ENCODE peak calls at places on chromosomes 11 and 22, in ten cellular contexts. C is GM23248, K is heart left ventricle, U is ovary, W is colonic mucosa, I is HCT116, H is testis, S is tibial nerve, G is AG04450, J is psoas muscle. V is an unnamed sample.

GRCh38 chr22:39234867-39235687 is 9.7 kb downstream of the PDGFB start:
- DNase-seq in S (no peak), H (no peak), C (no peak), W (peak; percentile 76), U (no peak), G (no peak), I (no peak), K (peak; percentile 82), J (peak; percentile 95), V (no peak)

GRCh38 chr22:30210235-30210831 is 36.2 kb downstream of the LIF start:
- DNase-seq in C (no peak), G (no peak), S (no peak), U (no peak), H (peak; percentile 50), W (no peak), K (no peak), I (peak; percentile 96), J (no peak), V (no peak)

GRCh38 chr22:45493286-45493771 is 9.4 kb upstream of the FBLN1 start:
- DNase-seq in J (peak; percentile 69), I (no peak), W (no peak), S (no peak), C (peak; percentile 75), H (no peak), U (no peak), G (no peak), K (no peak), V (no peak)

GRCh38 chr11:28529540-28530410 is 421.6 kb downstream of the METTL15 start:
- DNase-seq in K (no peak), H (no peak), W (no peak), C (peak; percentile 71), G (peak; percentile 29), J (no peak), S (no peak), U (no peak), I (peak; percentile 37), V (no peak)

GRCh38 chr11:134486704-134487103 is 74.7 kb upstream of the B3GAT1 start:
- DNase-seq in S (no peak), J (no peak), I (no peak), W (no peak), G (no peak), U (no peak), H (no peak), K (no peak), C (no peak), V (peak; percentile 36)

GRCh38 chr11:66371627-66372415 is at the start of gene SLC29A2:
- DNase-seq in S (no peak), G (no peak), K (peak; percentile 69), J (peak; percentile 87), U (no peak), I (peak; percentile 82), W (peak; percentile 86), C (peak; percentile 35), H (no peak), V (peak; percentile 35)

GRCh38 chr22:23275751-23276150 is 95.4 kb downstream of the BCR start:
- DNase-seq in G (no peak), H (no peak), W (no peak), K (no peak), S (no peak), C (no peak), I (no peak), J (no peak), U (no peak), V (no peak)

GRCh38 chr11:3127706-3128355 is 37.3 kb downstream of the OSBPL5 start:
- DNase-seq in W (no peak), U (peak; percentile 13), I (no peak), C (no peak), G (no peak), J (no peak), K (peak; percentile 20), S (no peak), H (no peak), V (no peak)

GRCh38 chr11:134856371-134856971 is 444.4 kb upstream of the B3GAT1 start:
- DNase-seq in C (no peak), U (no peak), J (no peak), W (no peak), S (no peak), K (no peak), G (no peak), H (no peak), I (no peak), V (no peak)

GRCh38 chr11:22433066-22433450 is 94.9 kb downstream of the SLC17A6 start:
- DNase-seq in S (no peak), K (no peak), W (no peak), J (no peak), U (no peak), C (peak; percentile 47), I (no peak), G (no peak), H (no peak), V (no peak)

DNA sequence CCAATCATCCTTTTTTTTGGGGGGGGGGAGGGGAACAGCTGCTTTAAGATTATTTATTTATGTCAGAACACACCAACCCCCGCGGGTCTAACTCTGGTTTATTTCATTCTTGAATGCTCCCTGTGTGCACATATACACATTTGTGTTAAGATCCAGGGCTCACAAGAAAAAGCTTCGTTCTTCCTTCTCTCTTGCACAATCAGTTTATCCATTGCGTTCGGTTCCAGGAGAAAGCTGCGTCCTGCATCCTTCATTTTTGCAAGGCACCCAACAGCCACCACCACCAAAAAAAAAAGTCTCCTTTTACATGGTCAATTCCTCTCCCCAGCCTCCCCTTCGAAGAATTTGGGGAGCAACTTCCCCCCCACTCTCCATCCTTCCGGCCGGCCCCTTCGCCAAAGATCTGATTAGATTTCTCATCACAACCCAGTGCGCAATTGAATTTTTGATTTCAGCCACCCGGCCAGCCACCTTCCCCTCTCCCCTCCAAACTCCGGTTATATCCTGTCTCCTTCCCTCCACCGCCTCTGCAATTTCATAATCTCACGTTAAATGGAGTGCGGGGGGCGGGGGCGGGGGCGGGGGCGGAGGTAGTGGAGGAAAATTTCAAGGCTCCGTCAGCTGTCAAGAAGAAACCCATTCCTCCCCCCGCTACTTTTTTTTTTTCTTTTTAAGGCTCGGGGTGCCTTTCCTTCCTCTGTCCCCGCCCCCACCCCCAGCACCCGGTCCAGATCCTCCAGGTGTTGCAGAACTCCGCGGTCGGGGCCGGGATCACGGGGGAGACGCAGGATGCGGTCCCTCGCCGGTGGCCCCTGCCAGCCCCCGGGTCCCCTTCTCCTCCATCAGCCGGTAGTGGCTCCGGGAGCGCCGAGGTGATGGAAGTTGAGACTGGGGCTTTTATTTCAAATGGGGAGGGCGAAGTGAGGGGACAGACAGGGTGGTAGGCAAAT is 1166.5 kb downstream of the LRRC4C start:
- DNase-seq in K (no peak), C (no peak), S (no peak), G (no peak), J (peak; percentile 50), U (no peak), I (no peak), H (no peak), W (no peak), V (peak; percentile 8)
- H3K27ac ChIP-seq in K (no peak overlapping the region), C (no peak overlapping the region), S (peak overlapping the region; percentile 88), G (no peak overlapping the region), J (no peak overlapping the region), U (no peak overlapping the region), I (no peak overlapping the region), H (no peak overlapping the region), W (no peak overlapping the region), V (no peak overlapping the region)

GRCh38 chr11:9057032-9057431 is 34.4 kb downstream of the SCUBE2 start:
- DNase-seq in G (no peak), J (no peak), W (no peak), H (no peak), K (no peak), C (peak; percentile 30), U (no peak), I (no peak), S (no peak), V (no peak)
- H3K27ac ChIP-seq in G (no peak overlapping the region), J (no peak overlapping the region), W (no peak overlapping the region), H (no peak overlapping the region), K (no peak overlapping the region), C (no peak overlapping the region), U (no peak overlapping the region), I (no peak overlapping the region), S (no peak overlapping the region), V (no peak overlapping the region)

GRCh38 chr11:117662255-117662654 is 134.8 kb downstream of the DSCAML1 start:
- DNase-seq in S (no peak), I (no peak), K (no peak), W (no peak), H (no peak), C (no peak), U (no peak), G (no peak), J (peak; percentile 23), V (no peak)

GRCh38 chr11:117663826-117664225 is 133.2 kb downstream of the DSCAML1 start:
- DNase-seq in I (no peak), G (no peak), W (no peak), U (peak; percentile 47), J (peak; percentile 29), C (peak; percentile 8), S (no peak), K (no peak), H (no peak), V (no peak)

GRCh38 chr11:117662870-117663269 is 134.1 kb downstream of the DSCAML1 start:
- DNase-seq in H (no peak), S (no peak), I (no peak), U (no peak), J (no peak), C (no peak), K (no peak), W (no peak), G (no peak), V (no peak)

GRCh38 chr11:117664897-117665296 is 132.1 kb downstream of the DSCAML1 start:
- DNase-seq in J (peak; percentile 26), H (no peak), G (no peak), W (peak; percentile 31), K (no peak), C (no peak), U (no peak), I (no peak), S (no peak), V (no peak)

GRCh38 chr11:117663389-117663788 is 133.6 kb downstream of the DSCAML1 start:
- DNase-seq in W (no peak), H (no peak), S (no peak), J (peak; percentile 15), U (no peak), C (no peak), I (no peak), G (no peak), K (no peak), V (no peak)
- H3K27ac ChIP-seq in W (no peak overlapping the region), H (no peak overlapping the region), S (peak overlapping the region; percentile 1), J (no peak overlapping the region), U (no peak overlapping the region), C (no peak overlapping the region), I (no peak overlapping the region), G (no peak overlapping the region), K (no peak overlapping the region), V (no peak overlapping the region)

GRCh38 chr22:22165936-22166710 is 78.5 kb upstream of the VPREB1 start:
- DNase-seq in J (no peak), H (no peak), G (no peak), S (no peak), W (no peak), C (no peak), U (no peak), I (no peak), K (no peak), V (no peak)
- H3K27ac ChIP-seq in J (no peak overlapping the region), H (no peak overlapping the region), G (no peak overlapping the region), S (no peak overlapping the region), W (no peak overlapping the region), C (no peak overlapping the region), U (no peak overlapping the region), I (no peak overlapping the region), K (no peak overlapping the region), V (no peak overlapping the region)